ENCODE peak calls at places on chromosome 13, in four cellular contexts. One of them, this sample, is unnamed. For H3K9me3, the result is how much of the 10 kb centered on the place peaks cover.

GRCh38 chr13:73776137-73776785 is 357.9 kb downstream of the KLF12 start:
- DNase-seq in body of pancreas: no peak
- DNase-seq in CD8-positive, alpha-beta memory T cell: no peak
- DNase-seq in fibroblast of lung: no peak
- DNase-seq in this sample: no peak

GRCh38 chr13:73521291-73521626 is 462.5 kb downstream of the KLF5 start:
- DNase-seq in body of pancreas: no peak
- DNase-seq in CD8-positive, alpha-beta memory T cell: no peak
- DNase-seq in fibroblast of lung: no peak
- DNase-seq in this sample: no peak

GRCh38 chr13:111936267-111936925 is 130.6 kb upstream of the SOX1 start:
- DNase-seq in fibroblast of lung: no peak
- DNase-seq in CD8-positive, alpha-beta memory T cell: no peak
- DNase-seq in body of pancreas: no peak
- DNase-seq in this sample: no peak

GRCh38 chr13:50915562-50915961 is 6.0 kb downstream of the RNASEH2B start:
- DNase-seq in CD8-positive, alpha-beta memory T cell: no peak
- DNase-seq in body of pancreas: no peak
- DNase-seq in fibroblast of lung: no peak
- DNase-seq in this sample: no peak

GRCh38 chr13:72384879-72385278 is 342.6 kb downstream of the MZT1 start:
- DNase-seq in fibroblast of lung: peak
- DNase-seq in body of pancreas: no peak
- DNase-seq in CD8-positive, alpha-beta memory T cell: no peak
- DNase-seq in this sample: no peak

GRCh38 chr13:83975668-83976165 is 93.4 kb upstream of the SLITRK1 start:
- DNase-seq in CD8-positive, alpha-beta memory T cell: no peak
- DNase-seq in fibroblast of lung: no peak
- DNase-seq in body of pancreas: no peak
- DNase-seq in this sample: no peak

GRCh38 chr13:20475927-20476691 is 49.5 kb downstream of the CRYL1 start:
- DNase-seq in fibroblast of lung: peak
- DNase-seq in body of pancreas: peak
- DNase-seq in CD8-positive, alpha-beta memory T cell: peak
- DNase-seq in this sample: no peak

GRCh38 chr13:38202730-38203129 is 146.9 kb upstream of the UFM1 start:
- DNase-seq in body of pancreas: no peak
- DNase-seq in CD8-positive, alpha-beta memory T cell: no peak
- DNase-seq in fibroblast of lung: peak
- DNase-seq in this sample: no peak

GRCh38 chr13:22187329-22187728 is 516.5 kb downstream of the FGF9 start:
- DNase-seq in body of pancreas: no peak
- DNase-seq in CD8-positive, alpha-beta memory T cell: no peak
- DNase-seq in fibroblast of lung: no peak
- DNase-seq in this sample: no peak

GRCh38 chr13:20461481-20461859 is 64.2 kb downstream of the CRYL1 start:
- DNase-seq in fibroblast of lung: peak
- DNase-seq in CD8-positive, alpha-beta memory T cell: no peak
- DNase-seq in body of pancreas: no peak
- DNase-seq in this sample: no peak

GRCh38 chr13:93867481-93867880 is 612.0 kb downstream of the DCT start:
- DNase-seq in fibroblast of lung: peak
- DNase-seq in body of pancreas: no peak
- DNase-seq in CD8-positive, alpha-beta memory T cell: no peak
- DNase-seq in this sample: no peak

GRCh38 chr13:73138967-73139491 is 80.2 kb downstream of the KLF5 start:
- DNase-seq in body of pancreas: no peak
- DNase-seq in fibroblast of lung: peak
- DNase-seq in CD8-positive, alpha-beta memory T cell: no peak
- DNase-seq in this sample: no peak

GRCh38 chr13:35501721-35502235 is 25.3 kb upstream of the MAB21L1 start:
- DNase-seq in fibroblast of lung: no peak
- DNase-seq in body of pancreas: no peak
- DNase-seq in CD8-positive, alpha-beta memory T cell: no peak
- DNase-seq in this sample: no peak

GRCh38 chr13:43157796-43158195 is 134.4 kb downstream of the DNAJC15 start:
- DNase-seq in fibroblast of lung: peak
- DNase-seq in CD8-positive, alpha-beta memory T cell: no peak
- DNase-seq in body of pancreas: no peak
- DNase-seq in this sample: no peak

GRCh38 chr13:50664961-50665360 is 178.5 kb downstream of the DLEU7 start:
- DNase-seq in body of pancreas: no peak
- DNase-seq in CD8-positive, alpha-beta memory T cell: no peak
- DNase-seq in fibroblast of lung: no peak
- DNase-seq in this sample: no peak

GRCh38 chr13:112545866-112546265 is 42.1 kb downstream of the TUBGCP3 start:
- DNase-seq in fibroblast of lung: peak
- DNase-seq in body of pancreas: no peak
- DNase-seq in CD8-positive, alpha-beta memory T cell: no peak
- DNase-seq in this sample: no peak

GRCh38 chr13:52447354-52447753 is 3.1 kb downstream of the VPS36 start:
- DNase-seq in fibroblast of lung: peak
- DNase-seq in body of pancreas: no peak
- DNase-seq in CD8-positive, alpha-beta memory T cell: no peak
- DNase-seq in this sample: no peak

GRCh38 chr13:27679396-27679795 is 57.7 kb downstream of the POLR1D start:
- DNase-seq in body of pancreas: no peak
- DNase-seq in fibroblast of lung: no peak
- DNase-seq in CD8-positive, alpha-beta memory T cell: no peak
- DNase-seq in this sample: no peak

GRCh38 chr13:36395280-36395679 is 37.0 kb upstream of the CCNA1 start:
- DNase-seq in fibroblast of lung: peak
- DNase-seq in body of pancreas: no peak
- DNase-seq in CD8-positive, alpha-beta memory T cell: no peak
- DNase-seq in this sample: no peak

GRCh38 chr13:52162279-52163101 is 3.1 kb upstream of the NEK3 start:
- DNase-seq in CD8-positive, alpha-beta memory T cell: no peak
- DNase-seq in body of pancreas: no peak
- DNase-seq in fibroblast of lung: peak
- DNase-seq in this sample: no peak

GRCh38 chr13:100517135-100517534 is 71.5 kb downstream of the GGACT start:
- DNase-seq in body of pancreas: peak
- DNase-seq in CD8-positive, alpha-beta memory T cell: no peak
- DNase-seq in fibroblast of lung: no peak
- DNase-seq in this sample: no peak

GRCh38 chr13:107553838-107554237 is 661.5 kb downstream of the LIG4 start:
- DNase-seq in CD8-positive, alpha-beta memory T cell: no peak
- DNase-seq in body of pancreas: no peak
- DNase-seq in fibroblast of lung: peak
- DNase-seq in this sample: no peak

DNA sequence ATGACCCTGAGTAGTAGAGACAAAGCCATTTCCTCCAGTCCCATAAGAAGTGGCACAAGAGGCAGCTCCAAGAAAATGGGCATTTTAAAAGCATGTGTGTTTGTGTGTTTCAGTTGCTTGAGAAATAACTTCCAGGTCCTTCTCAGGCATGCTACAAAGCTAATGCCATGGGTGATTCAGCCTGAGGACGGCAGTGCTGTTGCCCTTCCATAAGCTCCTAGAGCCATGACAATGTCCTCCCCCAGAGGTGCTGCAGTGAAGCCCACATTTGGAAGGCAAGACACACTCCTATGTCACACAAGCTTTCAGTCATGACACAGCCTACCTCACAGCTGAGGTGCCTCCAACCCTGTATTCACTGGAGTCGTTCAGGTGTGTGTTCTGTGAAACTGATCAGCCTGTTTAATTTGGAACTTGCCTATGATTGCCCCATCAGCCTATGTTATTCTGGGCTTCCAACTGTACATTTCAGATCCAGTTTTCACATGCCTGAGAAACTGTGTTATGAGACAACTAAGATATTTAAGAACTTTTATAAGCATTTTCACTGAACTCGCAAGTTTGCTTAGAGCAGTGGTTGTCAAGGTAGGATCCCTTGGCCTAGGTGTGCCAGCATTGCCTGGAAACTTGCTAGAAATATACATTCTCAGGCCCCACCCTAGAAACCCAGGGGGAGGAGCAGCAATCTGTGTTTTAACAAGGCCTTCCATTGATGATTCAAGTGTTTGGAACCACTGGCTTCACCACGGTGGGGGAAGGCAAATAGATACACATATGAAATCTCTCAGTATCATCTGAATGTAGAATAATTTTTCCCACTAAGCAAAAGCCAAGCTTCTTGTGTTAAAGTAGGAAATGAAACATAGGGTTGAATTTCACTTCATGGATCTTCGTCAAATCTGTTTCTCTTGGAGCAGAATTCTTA is 213.4 kb downstream of the FOXO1 start:
- DNase-seq in CD8-positive, alpha-beta memory T cell: no peak
- DNase-seq in body of pancreas: peak
- DNase-seq in fibroblast of lung: peak
- DNase-seq in this sample: no peak
- H3K27ac ChIP-seq in CD8-positive, alpha-beta memory T cell: no peak
- H3K27ac ChIP-seq in body of pancreas: peak
- H3K27ac ChIP-seq in fibroblast of lung: no peak
- H3K27ac ChIP-seq in this sample: peak

DNA sequence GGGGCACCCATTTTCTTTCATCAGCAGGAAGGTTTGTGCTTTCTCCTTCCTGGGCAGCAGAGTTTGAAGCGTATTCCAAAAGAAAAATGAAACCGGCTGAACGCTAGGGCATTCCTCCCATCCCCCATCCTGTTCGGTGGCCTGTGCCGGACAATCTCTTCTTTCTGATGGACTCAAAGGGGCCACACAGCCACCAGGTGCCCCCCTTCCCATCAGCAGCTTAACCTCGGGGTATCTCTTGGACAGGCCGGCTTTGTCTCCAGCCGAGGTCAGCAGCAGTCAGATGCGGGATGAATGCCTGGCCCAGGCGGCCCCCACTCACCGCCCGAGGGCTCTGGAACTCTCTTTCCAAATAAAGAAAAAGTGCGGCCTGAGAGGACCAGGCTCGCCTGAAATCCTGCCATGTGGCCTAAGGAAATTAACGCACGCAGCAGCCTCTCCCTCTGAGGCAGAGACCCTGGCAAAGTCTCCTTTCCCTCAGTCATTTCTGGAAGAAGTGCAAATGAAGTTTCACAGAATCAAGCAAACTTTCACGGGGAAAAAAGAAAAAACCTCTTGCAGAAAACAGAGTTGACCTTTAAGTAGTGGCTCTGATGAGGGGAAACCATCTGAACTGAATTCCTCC is 67.8 kb downstream of the RASA3 start:
- DNase-seq in fibroblast of lung: peak
- DNase-seq in body of pancreas: no peak
- DNase-seq in CD8-positive, alpha-beta memory T cell: no peak
- DNase-seq in this sample: no peak
- H3K4me3 ChIP-seq in fibroblast of lung: peak
- H3K4me3 ChIP-seq in body of pancreas: no peak
- H3K4me3 ChIP-seq in CD8-positive, alpha-beta memory T cell: peak
- H3K4me3 ChIP-seq in this sample: peak

DNA sequence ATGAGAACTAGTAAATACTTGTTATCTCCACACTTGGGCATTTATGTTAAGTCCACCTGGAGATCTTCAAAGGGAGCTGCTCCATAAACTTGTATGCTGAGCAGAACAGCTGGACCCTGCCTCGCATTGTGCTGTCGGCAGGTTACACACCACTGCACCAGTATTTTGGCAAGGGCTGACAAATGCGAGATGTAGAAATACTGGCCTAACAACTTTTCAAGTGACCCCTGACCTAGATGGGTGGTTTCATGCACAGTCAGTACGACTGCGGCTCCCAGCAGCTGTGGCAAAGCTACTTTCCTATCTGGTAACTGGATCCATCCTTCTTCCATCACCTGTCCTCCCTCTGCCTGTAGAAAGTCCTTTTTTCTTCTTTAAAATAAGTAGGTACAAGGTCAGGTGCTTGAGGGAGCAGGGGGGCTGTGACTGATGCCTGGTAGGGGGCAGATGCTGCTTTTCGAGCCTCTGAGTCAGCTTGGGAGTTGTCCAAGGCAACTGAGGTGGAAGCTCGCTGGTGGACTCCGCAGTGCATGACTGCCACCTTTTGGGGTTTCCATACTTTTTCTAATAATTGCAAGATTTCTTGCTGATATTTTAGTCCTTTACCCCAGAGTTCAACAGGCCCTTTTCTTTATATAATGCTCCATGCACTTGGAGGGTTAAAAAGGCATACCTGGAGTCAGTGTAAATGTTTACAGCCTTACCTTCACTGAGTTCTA is 86.8 kb downstream of the SLC25A15 start:
- DNase-seq in CD8-positive, alpha-beta memory T cell: no peak
- DNase-seq in body of pancreas: no peak
- DNase-seq in fibroblast of lung: no peak
- DNase-seq in this sample: no peak
- H3K9me3 ChIP-seq in CD8-positive, alpha-beta memory T cell: under half
- H3K9me3 ChIP-seq in body of pancreas: under half
- H3K9me3 ChIP-seq in fibroblast of lung: under half
- H3K9me3 ChIP-seq in this sample: half or more

GRCh38 chr13:55190996-55191395 is 1949.7 kb upstream of the PRR20A start:
- DNase-seq in body of pancreas: no peak
- DNase-seq in CD8-positive, alpha-beta memory T cell: no peak
- DNase-seq in fibroblast of lung: no peak
- DNase-seq in this sample: no peak
- H3K27ac ChIP-seq in body of pancreas: no peak
- H3K27ac ChIP-seq in CD8-positive, alpha-beta memory T cell: no peak
- H3K27ac ChIP-seq in fibroblast of lung: no peak
- H3K27ac ChIP-seq in this sample: no peak

GRCh38 chr13:99280166-99280565 is 22.0 kb upstream of the GPR18 start:
- DNase-seq in body of pancreas: no peak
- DNase-seq in CD8-positive, alpha-beta memory T cell: no peak
- DNase-seq in fibroblast of lung: peak
- DNase-seq in this sample: no peak
- H3K4me3 ChIP-seq in body of pancreas: no peak
- H3K4me3 ChIP-seq in CD8-positive, alpha-beta memory T cell: no peak
- H3K4me3 ChIP-seq in fibroblast of lung: no peak
- H3K4me3 ChIP-seq in this sample: no peak

GRCh38 chr13:18949489-18949761 is 232.2 kb downstream of the TUBA3C start:
- DNase-seq in body of pancreas: no peak
- DNase-seq in CD8-positive, alpha-beta memory T cell: no peak
- DNase-seq in fibroblast of lung: no peak
- DNase-seq in this sample: no peak
- H3K9me3 ChIP-seq in body of pancreas: under half
- H3K9me3 ChIP-seq in CD8-positive, alpha-beta memory T cell: under half
- H3K9me3 ChIP-seq in fibroblast of lung: under half
- H3K9me3 ChIP-seq in this sample: under half

GRCh38 chr13:46640843-46641242 is 87.9 kb downstream of the LRCH1 start:
- DNase-seq in fibroblast of lung: peak
- DNase-seq in CD8-positive, alpha-beta memory T cell: no peak
- DNase-seq in body of pancreas: no peak
- DNase-seq in this sample: no peak

GRCh38 chr13:46639033-46639981 is 86.3 kb downstream of the LRCH1 start:
- DNase-seq in body of pancreas: no peak
- DNase-seq in fibroblast of lung: peak
- DNase-seq in CD8-positive, alpha-beta memory T cell: no peak
- DNase-seq in this sample: no peak

GRCh38 chr13:46641274-46642081 is 88.5 kb downstream of the LRCH1 start:
- DNase-seq in fibroblast of lung: peak
- DNase-seq in CD8-positive, alpha-beta memory T cell: no peak
- DNase-seq in body of pancreas: no peak
- DNase-seq in this sample: no peak

GRCh38 chr13:46643165-46643777 is 90.3 kb downstream of the LRCH1 start:
- DNase-seq in CD8-positive, alpha-beta memory T cell: no peak
- DNase-seq in body of pancreas: no peak
- DNase-seq in fibroblast of lung: no peak
- DNase-seq in this sample: no peak

DNA sequence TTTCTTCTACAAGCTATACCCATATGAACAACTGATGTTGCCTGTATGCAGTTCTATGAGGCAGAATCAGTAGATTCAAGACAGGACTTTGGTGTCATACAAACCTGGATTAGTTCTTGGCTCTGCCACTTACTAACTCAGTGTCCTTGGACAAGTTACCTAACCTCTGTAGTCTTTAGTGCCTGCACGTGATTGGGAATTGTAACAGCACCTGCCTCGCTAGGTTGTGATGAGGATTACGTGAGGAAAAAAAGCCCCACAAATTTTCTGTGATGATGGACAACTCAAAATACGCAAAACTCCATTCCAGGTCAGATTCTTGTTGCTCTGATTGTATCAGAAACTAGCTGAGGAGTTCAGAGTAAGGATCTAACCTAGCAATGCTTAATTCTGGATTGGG is 89.3 kb downstream of the LRCH1 start:
- DNase-seq in fibroblast of lung: no peak
- DNase-seq in CD8-positive, alpha-beta memory T cell: no peak
- DNase-seq in body of pancreas: no peak
- DNase-seq in this sample: no peak
- H3K27ac ChIP-seq in fibroblast of lung: no peak
- H3K27ac ChIP-seq in CD8-positive, alpha-beta memory T cell: no peak
- H3K27ac ChIP-seq in body of pancreas: no peak
- H3K27ac ChIP-seq in this sample: peak